ENCODE peak calls at places on chromosome 6, in eight cellular contexts. G, S, I, N, H, O, B and P are unnamed samples.

GRCh38 chr6:136607932-136608772 is 57.9 kb upstream of the MAP7 start:
- DNase-seq in G (peak; percentile 73), S (peak; percentile 13), I (peak; percentile 80), N (no peak), H (peak; percentile 32), O (peak; percentile 13), B (no peak), P (peak; percentile 76)

GRCh38 chr6:33744895-33745546 is 1.7 kb downstream of the IP6K3 start:
- DNase-seq in G (no peak), S (peak; percentile 55), I (no peak), N (no peak), H (no peak), O (peak; percentile 80), B (no peak), P (no peak)

GRCh38 chr6:22558288-22558882 is 11.0 kb upstream of the HDGFL1 start:
- DNase-seq in G (no peak), S (no peak), I (no peak), N (no peak), H (no peak), O (no peak), B (no peak), P (no peak)

GRCh38 chr6:52993461-52993860 is 1.6 kb downstream of the GSTA4 start:
- DNase-seq in G (no peak), S (no peak), I (no peak), N (no peak), H (no peak), O (no peak), B (no peak), P (peak; percentile 10)

GRCh38 chr6:30880563-30881252 is 3.6 kb upstream of the DDR1 start:
- DNase-seq in G (no peak), S (peak; percentile 75), I (no peak), N (no peak), H (no peak), O (peak; percentile 16), B (no peak), P (no peak)

GRCh38 chr6:31203345-31203979 is 33.0 kb upstream of the POU5F1 start:
- DNase-seq in G (no peak), S (no peak), I (no peak), N (no peak), H (no peak), O (no peak), B (no peak), P (peak; percentile 97)

GRCh38 chr6:54710430-54710829 is 136.1 kb upstream of the FAM83B start:
- DNase-seq in G (no peak), S (no peak), I (no peak), N (no peak), H (no peak), O (no peak), B (no peak), P (no peak)

GRCh38 chr6:35737413-35738211 is 780 bp downstream of the ARMC12 start:
- DNase-seq in G (no peak), S (no peak), I (no peak), N (no peak), H (no peak), O (peak; percentile 84), B (peak; percentile 59), P (peak; percentile 86)

GRCh38 chr6:110541701-110542309 is 65.4 kb upstream of the SLC22A16 start:
- DNase-seq in G (no peak), S (peak; percentile 81), I (no peak), N (no peak), H (no peak), O (no peak), B (no peak), P (no peak)

GRCh38 chr6:162388383-162388777 is 339.2 kb downstream of the PRKN start:
- DNase-seq in G (no peak), S (no peak), I (no peak), N (no peak), H (no peak), O (no peak), B (no peak), P (no peak)

GRCh38 chr6:154537486-154537885 is 27.0 kb upstream of the CNKSR3 start:
- DNase-seq in G (no peak), S (no peak), I (no peak), N (no peak), H (no peak), O (no peak), B (no peak), P (no peak)

GRCh38 chr6:83767033-83767432 is 58.1 kb upstream of the SNAP91 start:
- DNase-seq in G (no peak), S (no peak), I (no peak), N (no peak), H (no peak), O (no peak), B (no peak), P (no peak)

GRCh38 chr6:41515995-41516394 is 30.2 kb upstream of the FOXP4 start:
- DNase-seq in G (no peak), S (no peak), I (no peak), N (no peak), H (no peak), O (no peak), B (no peak), P (no peak)

GRCh38 chr6:30981942-30982772 is 1.4 kb upstream of the MUC21 start:
- DNase-seq in G (no peak), S (no peak), I (peak; percentile 7), N (peak; percentile 1), H (no peak), O (no peak), B (peak; percentile 49), P (peak; percentile 43)

GRCh38 chr6:135025175-135025574 is 29.4 kb downstream of the HBS1L start:
- DNase-seq in G (no peak), S (no peak), I (no peak), N (no peak), H (no peak), O (no peak), B (no peak), P (no peak)